ENCODE peak calls at places on chromosome 17, in ten cellular contexts. T is CD8-positive, alpha-beta T cell; V is neural progenitor cell; C is neuronal stem cell; D is uterus; R is esophagus squamous epithelium; I is naive thymus-derived CD4-positive, alpha-beta T cell; Y is breast epithelium; Q is heart left ventricle; S is effector memory CD4-positive, alpha-beta T cell. M is an unnamed sample. For H3K9me3, the result is how much of the 10 kb centered on the place peaks cover.

GRCh38 chr17:47802341-47803022 is 19.1 kb downstream of the OSBPL7 start:
- DNase-seq in C (no peak), R (no peak), Y (peak), Q (no peak), D (no peak), I (peak), T (peak), S (peak), V (peak), M (peak)

GRCh38 chr17:50728112-50728429 is 8.7 kb downstream of the LUC7L3 start:
- DNase-seq in T (no peak), Y (no peak), Q (no peak), D (no peak), V (no peak), C (no peak), R (no peak), S (no peak), I (no peak), M (no peak)

GRCh38 chr17:21201302-21201602 is 12.7 kb downstream of the TMEM11 start:
- DNase-seq in I (no peak), R (no peak), Q (peak), V (no peak), S (no peak), C (no peak), D (no peak), T (no peak), Y (no peak), M (no peak)

GRCh38 chr17:8680850-8681174 is 50.3 kb upstream of the MYH10 start:
- DNase-seq in Q (no peak), T (no peak), Y (no peak), C (no peak), D (no peak), S (no peak), V (no peak), R (no peak), I (no peak), M (no peak)

GRCh38 chr17:61456688-61457225 is 4.5 kb downstream of the TBX4 start:
- DNase-seq in Y (no peak), S (no peak), Q (no peak), C (no peak), I (no peak), V (peak), R (no peak), T (no peak), D (no peak), M (no peak)

GRCh38 chr17:12047977-12048376 is 27.3 kb downstream of the MAP2K4 start:
- DNase-seq in D (no peak), C (no peak), Y (no peak), S (no peak), I (no peak), Q (no peak), V (no peak), R (no peak), T (no peak), M (no peak)

GRCh38 chr17:6797718-6798351 is 21.8 kb downstream of the FBXO39 start:
- DNase-seq in Y (no peak), V (no peak), T (no peak), S (no peak), Q (no peak), D (no peak), R (no peak), I (no peak), C (no peak), M (no peak)

GRCh38 chr17:17669081-17669850 is 12.0 kb upstream of the RAI1 start:
- DNase-seq in R (no peak), S (no peak), V (peak), T (no peak), Q (no peak), Y (no peak), D (no peak), I (no peak), C (no peak), M (no peak)

GRCh38 chr17:16537130-16537458 is 31.9 kb downstream of the ZNF287 start:
- DNase-seq in C (no peak), S (no peak), D (no peak), V (no peak), Q (no peak), Y (no peak), T (no peak), R (no peak), I (no peak), M (no peak)

GRCh38 chr17:28982191-28982793 is 23.5 kb downstream of the SEZ6 start:
- DNase-seq in Y (no peak), V (no peak), D (peak), R (no peak), S (peak), T (peak), Q (no peak), C (no peak), I (peak), M (peak)

GRCh38 chr17:28252436-28252835 is 66.6 kb upstream of the TMEM97 start:
- DNase-seq in S (no peak), Y (no peak), I (no peak), C (no peak), T (no peak), Q (no peak), V (no peak), D (no peak), R (no peak), M (no peak)

GRCh38 chr17:35588196-35588920 is 1.2 kb downstream of the AP2B1 start:
- DNase-seq in C (no peak), D (no peak), Y (no peak), T (no peak), Q (no peak), R (no peak), S (no peak), V (no peak), I (no peak), M (peak)

GRCh38 chr17:65115721-65116312 is 21.4 kb upstream of the RGS9 start:
- DNase-seq in Y (no peak), R (no peak), C (no peak), T (no peak), S (no peak), Q (no peak), D (no peak), I (no peak), V (no peak), M (no peak)

GRCh38 chr17:7004398-7005253 is 7.8 kb upstream of the RNASEK start:
- DNase-seq in R (no peak), Y (no peak), I (peak), T (no peak), D (no peak), S (no peak), Q (no peak), C (no peak), V (peak), M (peak)

GRCh38 chr17:43020789-43021738 is 1.1 kb downstream of the VAT1 start:
- DNase-seq in D (peak), Q (peak), C (peak), Y (peak), V (peak), R (no peak), T (peak), S (no peak), I (peak), M (peak)
- H3K27ac ChIP-seq in D (peak), Q (peak), C (no peak), Y (peak), V (no peak), R (peak), T (no peak), S (peak), I (peak), M (peak)

GRCh38 chr17:82947051-82947991 is 107.5 kb upstream of the ZNF750 start:
- DNase-seq in T (no peak), V (no peak), D (peak), I (no peak), S (no peak), Y (no peak), R (no peak), C (no peak), Q (no peak), M (no peak)

GRCh38 chr17:82946081-82946480 is 106.3 kb upstream of the ZNF750 start:
- DNase-seq in D (no peak), V (no peak), I (no peak), Y (no peak), S (no peak), R (no peak), T (no peak), Q (no peak), C (no peak), M (no peak)

GRCh38 chr17:82949984-82950383 is 110.2 kb upstream of the ZNF750 start:
- DNase-seq in Y (no peak), C (no peak), I (no peak), Q (no peak), V (no peak), R (no peak), S (no peak), D (peak), T (no peak), M (no peak)

GRCh38 chr17:82949361-82949760 is 109.5 kb upstream of the ZNF750 start:
- DNase-seq in I (no peak), D (peak), C (no peak), Q (no peak), V (no peak), T (no peak), R (no peak), Y (no peak), S (no peak), M (no peak)

DNA sequence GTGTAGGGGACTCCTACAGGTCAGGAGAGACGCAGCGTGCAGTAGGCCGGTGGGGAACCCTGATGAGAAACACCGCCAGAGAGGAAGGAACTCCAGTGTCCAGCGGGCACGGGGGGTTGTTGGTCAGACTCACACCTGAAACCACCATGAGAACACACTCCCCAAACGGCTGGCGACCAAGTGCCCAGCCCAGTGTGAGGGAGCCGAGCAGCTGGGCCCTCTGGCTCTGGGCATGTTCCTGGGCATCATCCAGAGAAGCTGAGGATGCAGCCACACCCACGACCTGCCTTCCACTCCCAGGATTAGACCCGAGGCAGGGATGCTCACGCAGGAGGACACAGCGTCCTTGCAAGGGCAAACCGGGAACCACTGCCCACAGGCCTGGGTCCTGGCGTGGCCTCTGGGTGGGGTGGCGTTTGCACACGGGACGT is 108.3 kb upstream of the ZNF750 start:
- DNase-seq in Y (no peak), T (no peak), R (no peak), C (no peak), I (no peak), V (no peak), Q (no peak), D (peak), S (no peak), M (no peak)
- H3K9me3 ChIP-seq in Y (under half), T (under half), R (under half), C (half or more), I (under half), V (under half), Q (under half), D (under half), S (under half), M (under half)

GRCh38 chr17:82814834-82815233 is 25.0 kb downstream of the ZNF750 start:
- DNase-seq in I (no peak), T (no peak), V (no peak), C (no peak), Y (no peak), S (no peak), R (no peak), D (no peak), Q (no peak), M (no peak)
- H3K27ac ChIP-seq in I (no peak), T (no peak), V (no peak), C (no peak), Y (no peak), S (no peak), R (no peak), D (no peak), Q (no peak), M (no peak)

DNA sequence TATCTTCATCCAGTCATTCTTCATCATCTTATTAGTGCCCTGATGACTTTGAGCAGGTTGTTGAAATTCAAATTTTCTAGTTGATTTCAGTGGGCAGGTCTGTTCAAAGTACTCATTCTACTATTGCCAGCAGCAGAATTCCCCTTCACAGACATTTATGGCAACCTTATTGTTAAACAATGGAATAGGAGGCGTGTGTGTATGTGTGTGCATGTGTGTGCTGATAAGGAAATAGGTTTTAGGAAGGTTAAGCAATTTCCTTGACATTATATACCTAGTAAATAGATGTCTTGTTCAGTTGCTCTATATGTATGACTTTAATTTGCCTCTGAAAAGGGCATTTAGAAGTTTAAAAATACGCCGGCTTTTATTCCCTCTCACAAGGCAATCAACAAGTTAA is 601.4 kb upstream of the CA10 start:
- DNase-seq in D (no peak), T (no peak), R (no peak), Y (no peak), Q (no peak), I (no peak), C (no peak), V (no peak), S (no peak), M (no peak)
- H3K9me3 ChIP-seq in D (under half), T (under half), R (under half), Y (under half), Q (under half), I (under half), C (under half), V (under half), S (under half), M (under half)

GRCh38 chr17:1746975-1747543 is 4.4 kb downstream of the SERPINF2 start:
- DNase-seq in D (peak), R (no peak), T (no peak), C (no peak), S (no peak), I (no peak), Q (no peak), V (no peak), Y (peak), M (peak)
- H3K27ac ChIP-seq in D (peak), R (peak), T (no peak), C (no peak), S (no peak), I (no peak), Q (peak), V (no peak), Y (peak), M (no peak)

GRCh38 chr17:82948957-82949356 is 109.1 kb upstream of the ZNF750 start:
- DNase-seq in V (no peak), Y (no peak), D (no peak), I (no peak), Q (no peak), T (no peak), R (no peak), C (no peak), S (no peak), M (no peak)
- H3K9me3 ChIP-seq in V (under half), Y (under half), D (under half), I (under half), Q (under half), T (under half), R (under half), C (half or more), S (under half), M (under half)

DNA sequence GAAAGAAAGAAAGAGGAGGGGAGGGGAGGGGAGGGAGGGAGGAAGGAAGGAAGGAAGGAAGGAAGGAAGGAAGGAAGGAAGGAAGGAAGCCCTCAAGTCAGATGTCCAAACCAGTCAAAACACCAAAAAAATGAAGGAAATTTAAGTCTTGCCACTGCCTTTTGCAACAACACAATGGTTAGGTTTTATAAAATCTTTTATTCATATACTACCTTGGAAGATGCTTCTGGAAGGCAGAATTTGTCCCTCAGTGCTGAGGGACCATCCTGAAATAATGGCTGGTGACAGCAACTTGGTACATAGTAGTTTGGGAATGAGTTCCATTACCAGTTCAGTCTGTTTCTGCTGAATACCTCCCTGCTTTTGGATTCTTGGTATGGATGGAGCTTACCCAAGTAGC is 7.9 kb downstream of the APOH start:
- DNase-seq in Y (no peak), S (no peak), I (no peak), T (no peak), C (no peak), V (no peak), Q (no peak), D (no peak), R (no peak), M (no peak)
- H3K27ac ChIP-seq in Y (no peak), S (no peak), I (no peak), T (no peak), C (no peak), V (no peak), Q (no peak), D (no peak), R (no peak), M (no peak)

GRCh38 chr17:54536306-54536705 is 364.3 kb upstream of the TOM1L1 start:
- DNase-seq in T (no peak), Y (no peak), C (no peak), V (no peak), D (no peak), R (no peak), S (no peak), Q (no peak), I (no peak), M (no peak)
- H3K9me3 ChIP-seq in T (under half), Y (under half), C (under half), V (under half), D (under half), R (under half), S (under half), Q (under half), I (under half), M (under half)

M was measured in small intestine.